ENCODE peak calls at places on chromosomes 1 and 21, in eight cellular contexts. One of them, this sample, is unnamed. For H3K36me3, the result is how much of the 10 kb centered on the place peaks cover.

GRCh38 chr1:57599233-57599994 is 175.6 kb upstream of the DAB1 start:
- DNase-seq in HAP-1: no peak
- DNase-seq in heart right ventricle: peak
- DNase-seq in GM23248: peak
- DNase-seq in IMR-90: peak
- DNase-seq in CD4-positive, alpha-beta memory T cell: no peak
- DNase-seq in neural progenitor cell: peak
- DNase-seq in ascending aorta: no peak
- DNase-seq in this sample: no peak

GRCh38 chr1:60936943-60937342 is 145.4 kb upstream of the NFIA start:
- DNase-seq in HAP-1: no peak
- DNase-seq in heart right ventricle: no peak
- DNase-seq in GM23248: no peak
- DNase-seq in IMR-90: no peak
- DNase-seq in CD4-positive, alpha-beta memory T cell: no peak
- DNase-seq in neural progenitor cell: no peak
- DNase-seq in ascending aorta: no peak
- DNase-seq in this sample: no peak

GRCh38 chr1:218281285-218281684 is 3.8 kb upstream of the RRP15 start:
- DNase-seq in HAP-1: no peak
- DNase-seq in heart right ventricle: no peak
- DNase-seq in GM23248: peak
- DNase-seq in IMR-90: no peak
- DNase-seq in CD4-positive, alpha-beta memory T cell: no peak
- DNase-seq in neural progenitor cell: no peak
- DNase-seq in ascending aorta: no peak
- DNase-seq in this sample: no peak

GRCh38 chr1:67433830-67434229 is 3.6 kb upstream of the SERBP1 start:
- DNase-seq in HAP-1: no peak
- DNase-seq in heart right ventricle: no peak
- DNase-seq in GM23248: no peak
- DNase-seq in IMR-90: no peak
- DNase-seq in CD4-positive, alpha-beta memory T cell: no peak
- DNase-seq in neural progenitor cell: no peak
- DNase-seq in ascending aorta: no peak
- DNase-seq in this sample: no peak

GRCh38 chr1:56799605-56800398 is 19.4 kb downstream of the FYB2 start:
- DNase-seq in HAP-1: no peak
- DNase-seq in heart right ventricle: no peak
- DNase-seq in GM23248: peak
- DNase-seq in IMR-90: peak
- DNase-seq in CD4-positive, alpha-beta memory T cell: no peak
- DNase-seq in neural progenitor cell: no peak
- DNase-seq in ascending aorta: no peak
- DNase-seq in this sample: no peak

GRCh38 chr1:61332196-61332753 is 249.9 kb downstream of the NFIA start:
- DNase-seq in HAP-1: no peak
- DNase-seq in heart right ventricle: no peak
- DNase-seq in GM23248: no peak
- DNase-seq in IMR-90: no peak
- DNase-seq in CD4-positive, alpha-beta memory T cell: no peak
- DNase-seq in neural progenitor cell: no peak
- DNase-seq in ascending aorta: no peak
- DNase-seq in this sample: no peak

GRCh38 chr1:46714976-46715375 is 3.9 kb downstream of the EFCAB14 start:
- DNase-seq in HAP-1: no peak
- DNase-seq in heart right ventricle: no peak
- DNase-seq in GM23248: no peak
- DNase-seq in IMR-90: no peak
- DNase-seq in CD4-positive, alpha-beta memory T cell: no peak
- DNase-seq in neural progenitor cell: no peak
- DNase-seq in ascending aorta: no peak
- DNase-seq in this sample: no peak

GRCh38 chr21:33299181-33299752 is 25.5 kb upstream of the IFNAR1 start:
- DNase-seq in HAP-1: no peak
- DNase-seq in heart right ventricle: no peak
- DNase-seq in GM23248: no peak
- DNase-seq in IMR-90: no peak
- DNase-seq in CD4-positive, alpha-beta memory T cell: peak
- DNase-seq in neural progenitor cell: no peak
- DNase-seq in ascending aorta: no peak
- DNase-seq in this sample: no peak

GRCh38 chr1:222283147-222283768 is 264.6 kb downstream of the HHIPL2 start:
- DNase-seq in HAP-1: no peak
- DNase-seq in heart right ventricle: no peak
- DNase-seq in GM23248: peak
- DNase-seq in IMR-90: peak
- DNase-seq in CD4-positive, alpha-beta memory T cell: no peak
- DNase-seq in neural progenitor cell: no peak
- DNase-seq in ascending aorta: no peak
- DNase-seq in this sample: no peak

GRCh38 chr1:223707270-223708000 is 4.9 kb upstream of the CAPN2 start:
- DNase-seq in HAP-1: no peak
- DNase-seq in heart right ventricle: peak
- DNase-seq in GM23248: peak
- DNase-seq in IMR-90: peak
- DNase-seq in CD4-positive, alpha-beta memory T cell: no peak
- DNase-seq in neural progenitor cell: no peak
- DNase-seq in ascending aorta: peak
- DNase-seq in this sample: no peak

GRCh38 chr1:178461104-178461503 is 35.7 kb downstream of the CLEC20A start:
- DNase-seq in HAP-1: peak
- DNase-seq in heart right ventricle: no peak
- DNase-seq in GM23248: no peak
- DNase-seq in IMR-90: no peak
- DNase-seq in CD4-positive, alpha-beta memory T cell: no peak
- DNase-seq in neural progenitor cell: peak
- DNase-seq in ascending aorta: no peak
- DNase-seq in this sample: no peak

GRCh38 chr1:232613752-232614381 is 16.1 kb downstream of the SIPA1L2 start:
- DNase-seq in HAP-1: peak
- DNase-seq in heart right ventricle: no peak
- DNase-seq in GM23248: peak
- DNase-seq in IMR-90: peak
- DNase-seq in CD4-positive, alpha-beta memory T cell: no peak
- DNase-seq in neural progenitor cell: no peak
- DNase-seq in ascending aorta: no peak
- DNase-seq in this sample: no peak

GRCh38 chr1:56894014-56894413 is 39.4 kb downstream of the C8A start:
- DNase-seq in HAP-1: no peak
- DNase-seq in heart right ventricle: no peak
- DNase-seq in GM23248: no peak
- DNase-seq in IMR-90: no peak
- DNase-seq in CD4-positive, alpha-beta memory T cell: no peak
- DNase-seq in neural progenitor cell: no peak
- DNase-seq in ascending aorta: no peak
- DNase-seq in this sample: no peak

GRCh38 chr1:203085528-203086406 is at the start of gene MYOG:
- DNase-seq in HAP-1: no peak
- DNase-seq in heart right ventricle: no peak
- DNase-seq in GM23248: no peak
- DNase-seq in IMR-90: no peak
- DNase-seq in CD4-positive, alpha-beta memory T cell: no peak
- DNase-seq in neural progenitor cell: peak
- DNase-seq in ascending aorta: no peak
- DNase-seq in this sample: no peak

GRCh38 chr1:81801834-81802531 is 1.2 kb downstream of the ADGRL2 start:
- DNase-seq in HAP-1: no peak
- DNase-seq in heart right ventricle: peak
- DNase-seq in GM23248: peak
- DNase-seq in IMR-90: peak
- DNase-seq in CD4-positive, alpha-beta memory T cell: no peak
- DNase-seq in neural progenitor cell: peak
- DNase-seq in ascending aorta: no peak
- DNase-seq in this sample: no peak

GRCh38 chr1:84525738-84526137 is 19.4 kb upstream of the GNG5 start:
- DNase-seq in HAP-1: no peak
- DNase-seq in heart right ventricle: no peak
- DNase-seq in GM23248: no peak
- DNase-seq in IMR-90: no peak
- DNase-seq in CD4-positive, alpha-beta memory T cell: no peak
- DNase-seq in neural progenitor cell: no peak
- DNase-seq in ascending aorta: no peak
- DNase-seq in this sample: no peak

GRCh38 chr1:57696904-57697303 is 273.0 kb upstream of the DAB1 start:
- DNase-seq in HAP-1: no peak
- DNase-seq in heart right ventricle: no peak
- DNase-seq in GM23248: no peak
- DNase-seq in IMR-90: no peak
- DNase-seq in CD4-positive, alpha-beta memory T cell: no peak
- DNase-seq in neural progenitor cell: no peak
- DNase-seq in ascending aorta: no peak
- DNase-seq in this sample: no peak

GRCh38 chr1:201184734-201185453 is 5.7 kb upstream of the IGFN1 start:
- DNase-seq in HAP-1: peak
- DNase-seq in heart right ventricle: no peak
- DNase-seq in GM23248: peak
- DNase-seq in IMR-90: peak
- DNase-seq in CD4-positive, alpha-beta memory T cell: no peak
- DNase-seq in neural progenitor cell: peak
- DNase-seq in ascending aorta: no peak
- DNase-seq in this sample: no peak

GRCh38 chr1:151312439-151313225 is 14.6 kb downstream of the PI4KB start:
- DNase-seq in HAP-1: no peak
- DNase-seq in heart right ventricle: no peak
- DNase-seq in GM23248: peak
- DNase-seq in IMR-90: peak
- DNase-seq in CD4-positive, alpha-beta memory T cell: no peak
- DNase-seq in neural progenitor cell: no peak
- DNase-seq in ascending aorta: no peak
- DNase-seq in this sample: no peak

GRCh38 chr1:151310986-151311385 is 16.2 kb downstream of the PI4KB start:
- DNase-seq in HAP-1: no peak
- DNase-seq in heart right ventricle: no peak
- DNase-seq in GM23248: peak
- DNase-seq in IMR-90: peak
- DNase-seq in CD4-positive, alpha-beta memory T cell: no peak
- DNase-seq in neural progenitor cell: no peak
- DNase-seq in ascending aorta: no peak
- DNase-seq in this sample: no peak

GRCh38 chr1:151311589-151312331 is 15.5 kb downstream of the PI4KB start:
- DNase-seq in HAP-1: no peak
- DNase-seq in heart right ventricle: peak
- DNase-seq in GM23248: peak
- DNase-seq in IMR-90: peak
- DNase-seq in CD4-positive, alpha-beta memory T cell: no peak
- DNase-seq in neural progenitor cell: no peak
- DNase-seq in ascending aorta: peak
- DNase-seq in this sample: peak

GRCh38 chr1:151313501-151313900 is 13.7 kb downstream of the PI4KB start:
- DNase-seq in HAP-1: no peak
- DNase-seq in heart right ventricle: no peak
- DNase-seq in GM23248: peak
- DNase-seq in IMR-90: no peak
- DNase-seq in CD4-positive, alpha-beta memory T cell: no peak
- DNase-seq in neural progenitor cell: no peak
- DNase-seq in ascending aorta: no peak
- DNase-seq in this sample: no peak

GRCh38 chr1:151309851-151310323 is 17.3 kb downstream of the PI4KB start:
- DNase-seq in HAP-1: no peak
- DNase-seq in heart right ventricle: no peak
- DNase-seq in GM23248: no peak
- DNase-seq in IMR-90: peak
- DNase-seq in CD4-positive, alpha-beta memory T cell: no peak
- DNase-seq in neural progenitor cell: peak
- DNase-seq in ascending aorta: no peak
- DNase-seq in this sample: no peak
- H3K36me3 ChIP-seq in HAP-1: half or more
- H3K36me3 ChIP-seq in heart right ventricle: under half
- H3K36me3 ChIP-seq in GM23248: under half
- H3K36me3 ChIP-seq in IMR-90: under half
- H3K36me3 ChIP-seq in CD4-positive, alpha-beta memory T cell: half or more
- H3K36me3 ChIP-seq in neural progenitor cell: under half
- H3K36me3 ChIP-seq in ascending aorta: half or more
- H3K36me3 ChIP-seq in this sample: half or more

GRCh38 chr1:230243583-230244377 is 176.7 kb downstream of the GALNT2 start:
- DNase-seq in HAP-1: no peak
- DNase-seq in heart right ventricle: no peak
- DNase-seq in GM23248: peak
- DNase-seq in IMR-90: peak
- DNase-seq in CD4-positive, alpha-beta memory T cell: no peak
- DNase-seq in neural progenitor cell: no peak
- DNase-seq in ascending aorta: no peak
- DNase-seq in this sample: no peak
- H3K36me3 ChIP-seq in HAP-1: under half
- H3K36me3 ChIP-seq in heart right ventricle: under half
- H3K36me3 ChIP-seq in GM23248: under half
- H3K36me3 ChIP-seq in IMR-90: under half
- H3K36me3 ChIP-seq in CD4-positive, alpha-beta memory T cell: under half
- H3K36me3 ChIP-seq in neural progenitor cell: under half
- H3K36me3 ChIP-seq in ascending aorta: under half
- H3K36me3 ChIP-seq in this sample: under half

DNA sequence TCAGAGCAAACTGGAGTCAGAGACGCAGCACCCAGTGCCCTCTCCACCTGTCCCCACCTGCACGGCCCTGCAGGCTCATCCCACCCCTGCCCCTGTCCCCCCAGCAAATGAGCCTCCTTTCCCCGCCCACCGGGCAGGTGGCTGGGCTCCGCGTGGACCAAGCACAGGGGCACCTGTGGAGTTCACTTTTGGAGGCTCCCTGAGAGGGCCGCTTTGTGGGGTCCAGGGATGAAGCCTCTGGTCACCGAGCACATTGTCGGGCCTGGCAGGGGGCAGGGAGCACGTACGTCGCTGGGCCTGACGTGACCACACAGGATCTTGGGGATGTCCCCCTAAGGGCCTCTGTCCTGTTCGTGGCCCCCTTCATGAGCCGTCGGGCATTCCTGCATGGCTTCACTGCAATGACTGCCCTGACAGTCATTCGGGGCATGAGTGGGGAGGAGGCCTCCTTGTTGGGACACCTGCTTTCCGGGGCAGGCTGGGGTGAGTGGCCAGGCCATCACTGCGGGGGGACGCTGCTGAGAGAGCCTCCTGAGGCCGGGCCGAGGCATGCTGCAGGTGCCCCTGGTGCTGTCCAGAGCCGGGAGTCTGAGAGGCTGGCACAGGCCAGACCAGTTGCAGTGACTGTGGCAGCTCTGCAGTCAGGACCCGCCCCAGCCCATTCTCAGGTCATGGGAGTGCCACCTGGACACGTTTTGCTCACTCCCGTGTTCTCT is 19.7 kb downstream of the SLX9 start:
- DNase-seq in HAP-1: no peak
- DNase-seq in heart right ventricle: no peak
- DNase-seq in GM23248: no peak
- DNase-seq in IMR-90: no peak
- DNase-seq in CD4-positive, alpha-beta memory T cell: no peak
- DNase-seq in neural progenitor cell: no peak
- DNase-seq in ascending aorta: no peak
- DNase-seq in this sample: no peak
- H3K36me3 ChIP-seq in HAP-1: under half
- H3K36me3 ChIP-seq in heart right ventricle: under half
- H3K36me3 ChIP-seq in GM23248: under half
- H3K36me3 ChIP-seq in IMR-90: under half
- H3K36me3 ChIP-seq in CD4-positive, alpha-beta memory T cell: under half
- H3K36me3 ChIP-seq in neural progenitor cell: under half
- H3K36me3 ChIP-seq in ascending aorta: under half
- H3K36me3 ChIP-seq in this sample: under half

DNA sequence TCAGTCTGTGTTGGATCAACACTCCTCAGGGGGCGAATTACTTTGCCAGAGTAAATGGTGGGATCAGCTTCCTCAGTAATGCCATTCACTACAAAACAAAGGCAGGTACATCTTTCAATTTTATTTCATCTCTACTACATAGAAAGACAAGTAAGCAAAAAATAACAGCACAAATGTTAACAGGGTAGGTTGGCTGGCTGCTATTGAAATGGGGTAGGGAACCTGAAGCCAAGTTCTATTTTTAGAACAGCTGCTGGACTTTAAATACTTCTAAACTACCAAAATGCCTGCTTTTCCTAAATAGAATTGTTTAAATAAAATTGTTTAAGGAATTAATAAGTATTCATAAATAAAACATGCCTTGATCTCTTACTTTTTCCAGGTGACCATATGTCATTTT is 7.3 kb upstream of the NRAS start:
- DNase-seq in HAP-1: no peak
- DNase-seq in heart right ventricle: no peak
- DNase-seq in GM23248: no peak
- DNase-seq in IMR-90: no peak
- DNase-seq in CD4-positive, alpha-beta memory T cell: no peak
- DNase-seq in neural progenitor cell: no peak
- DNase-seq in ascending aorta: no peak
- DNase-seq in this sample: no peak
- H3K36me3 ChIP-seq in HAP-1: half or more
- H3K36me3 ChIP-seq in heart right ventricle: half or more
- H3K36me3 ChIP-seq in GM23248: half or more
- H3K36me3 ChIP-seq in IMR-90: half or more
- H3K36me3 ChIP-seq in CD4-positive, alpha-beta memory T cell: half or more
- H3K36me3 ChIP-seq in neural progenitor cell: under half
- H3K36me3 ChIP-seq in ascending aorta: half or more
- H3K36me3 ChIP-seq in this sample: half or more